ENCODE peak calls at places on chromosomes 2 and 18, in five cellular contexts. One of them, this sample, is unnamed.

GRCh38 chr2:44918095-44918775 is 23.3 kb upstream of the SIX3 start:
- DNase-seq in activated T-cell treated with anti-CD3 and anti-CD28 coated beads for 1 hour: no peak
- DNase-seq in stimulated activated naive CD4-positive, alpha-beta T cell: no peak
- DNase-seq in CD4-positive, alpha-beta T cell: no peak
- DNase-seq in T follicular helper cell: no peak
- DNase-seq in this sample: no peak

GRCh38 chr18:9474103-9474982 is 970 bp upstream of the RALBP1 start:
- DNase-seq in CD4-positive, alpha-beta T cell: no peak
- DNase-seq in stimulated activated naive CD4-positive, alpha-beta T cell: no peak
- DNase-seq in T follicular helper cell: no peak
- DNase-seq in activated T-cell treated with anti-CD3 and anti-CD28 coated beads for 1 hour: no peak
- DNase-seq in this sample: peak

GRCh38 chr18:36176739-36177138 is 10.6 kb upstream of the MOCOS start:
- DNase-seq in T follicular helper cell: no peak
- DNase-seq in activated T-cell treated with anti-CD3 and anti-CD28 coated beads for 1 hour: no peak
- DNase-seq in CD4-positive, alpha-beta T cell: no peak
- DNase-seq in stimulated activated naive CD4-positive, alpha-beta T cell: no peak
- DNase-seq in this sample: no peak

GRCh38 chr2:7154666-7155065 is 237.5 kb downstream of the RNF144A start:
- DNase-seq in stimulated activated naive CD4-positive, alpha-beta T cell: no peak
- DNase-seq in T follicular helper cell: no peak
- DNase-seq in CD4-positive, alpha-beta T cell: no peak
- DNase-seq in activated T-cell treated with anti-CD3 and anti-CD28 coated beads for 1 hour: no peak
- DNase-seq in this sample: no peak

GRCh38 chr2:229843613-229844012 is 78.2 kb downstream of the TRIP12 start:
- DNase-seq in T follicular helper cell: no peak
- DNase-seq in CD4-positive, alpha-beta T cell: no peak
- DNase-seq in stimulated activated naive CD4-positive, alpha-beta T cell: no peak
- DNase-seq in activated T-cell treated with anti-CD3 and anti-CD28 coated beads for 1 hour: no peak
- DNase-seq in this sample: no peak

GRCh38 chr2:54107903-54108615 is 7.4 kb upstream of the ACYP2 start:
- DNase-seq in stimulated activated naive CD4-positive, alpha-beta T cell: no peak
- DNase-seq in CD4-positive, alpha-beta T cell: no peak
- DNase-seq in activated T-cell treated with anti-CD3 and anti-CD28 coated beads for 1 hour: no peak
- DNase-seq in T follicular helper cell: no peak
- DNase-seq in this sample: no peak

GRCh38 chr18:9734189-9734588 is 26.1 kb downstream of the RAB31 start:
- DNase-seq in stimulated activated naive CD4-positive, alpha-beta T cell: no peak
- DNase-seq in CD4-positive, alpha-beta T cell: no peak
- DNase-seq in activated T-cell treated with anti-CD3 and anti-CD28 coated beads for 1 hour: no peak
- DNase-seq in T follicular helper cell: no peak
- DNase-seq in this sample: no peak

GRCh38 chr18:74155276-74155675 is 7.0 kb downstream of the TIMM21 start:
- DNase-seq in stimulated activated naive CD4-positive, alpha-beta T cell: no peak
- DNase-seq in CD4-positive, alpha-beta T cell: no peak
- DNase-seq in activated T-cell treated with anti-CD3 and anti-CD28 coated beads for 1 hour: no peak
- DNase-seq in T follicular helper cell: no peak
- DNase-seq in this sample: no peak

GRCh38 chr2:119704670-119705120 is 25.7 kb downstream of the TMEM177 start:
- DNase-seq in T follicular helper cell: no peak
- DNase-seq in stimulated activated naive CD4-positive, alpha-beta T cell: no peak
- DNase-seq in CD4-positive, alpha-beta T cell: no peak
- DNase-seq in activated T-cell treated with anti-CD3 and anti-CD28 coated beads for 1 hour: no peak
- DNase-seq in this sample: peak

GRCh38 chr2:98161202-98161601 is 74.2 kb downstream of the VWA3B start:
- DNase-seq in activated T-cell treated with anti-CD3 and anti-CD28 coated beads for 1 hour: no peak
- DNase-seq in stimulated activated naive CD4-positive, alpha-beta T cell: no peak
- DNase-seq in CD4-positive, alpha-beta T cell: no peak
- DNase-seq in T follicular helper cell: no peak
- DNase-seq in this sample: no peak

GRCh38 chr2:39542523-39542922 is 105.4 kb upstream of the MAP4K3 start:
- DNase-seq in stimulated activated naive CD4-positive, alpha-beta T cell: no peak
- DNase-seq in T follicular helper cell: no peak
- DNase-seq in CD4-positive, alpha-beta T cell: no peak
- DNase-seq in activated T-cell treated with anti-CD3 and anti-CD28 coated beads for 1 hour: no peak
- DNase-seq in this sample: no peak

GRCh38 chr2:121342751-121343150 is 57.7 kb upstream of the TFCP2L1 start:
- DNase-seq in CD4-positive, alpha-beta T cell: no peak
- DNase-seq in T follicular helper cell: no peak
- DNase-seq in activated T-cell treated with anti-CD3 and anti-CD28 coated beads for 1 hour: no peak
- DNase-seq in stimulated activated naive CD4-positive, alpha-beta T cell: no peak
- DNase-seq in this sample: no peak

GRCh38 chr18:6313427-6313826 is 101.3 kb downstream of the L3MBTL4 start:
- DNase-seq in T follicular helper cell: no peak
- DNase-seq in CD4-positive, alpha-beta T cell: no peak
- DNase-seq in activated T-cell treated with anti-CD3 and anti-CD28 coated beads for 1 hour: no peak
- DNase-seq in stimulated activated naive CD4-positive, alpha-beta T cell: no peak
- DNase-seq in this sample: no peak

GRCh38 chr2:211990335-211990734 is 548.3 kb downstream of the ERBB4 start:
- DNase-seq in T follicular helper cell: no peak
- DNase-seq in CD4-positive, alpha-beta T cell: no peak
- DNase-seq in stimulated activated naive CD4-positive, alpha-beta T cell: no peak
- DNase-seq in activated T-cell treated with anti-CD3 and anti-CD28 coated beads for 1 hour: no peak
- DNase-seq in this sample: no peak

GRCh38 chr2:164831887-164832286 is 9.7 kb downstream of the COBLL1 start:
- DNase-seq in stimulated activated naive CD4-positive, alpha-beta T cell: no peak
- DNase-seq in T follicular helper cell: no peak
- DNase-seq in activated T-cell treated with anti-CD3 and anti-CD28 coated beads for 1 hour: no peak
- DNase-seq in CD4-positive, alpha-beta T cell: no peak
- DNase-seq in this sample: no peak

GRCh38 chr18:59470627-59471121 is 111.6 kb upstream of the LMAN1 start:
- DNase-seq in CD4-positive, alpha-beta T cell: no peak
- DNase-seq in T follicular helper cell: no peak
- DNase-seq in activated T-cell treated with anti-CD3 and anti-CD28 coated beads for 1 hour: no peak
- DNase-seq in stimulated activated naive CD4-positive, alpha-beta T cell: no peak
- DNase-seq in this sample: no peak

GRCh38 chr18:2538844-2539243 is 32.5 kb downstream of the METTL4 start:
- DNase-seq in activated T-cell treated with anti-CD3 and anti-CD28 coated beads for 1 hour: no peak
- DNase-seq in CD4-positive, alpha-beta T cell: no peak
- DNase-seq in stimulated activated naive CD4-positive, alpha-beta T cell: no peak
- DNase-seq in T follicular helper cell: no peak
- DNase-seq in this sample: peak

GRCh38 chr2:132564065-132564464 is 105.9 kb downstream of the LYPD1 start:
- DNase-seq in stimulated activated naive CD4-positive, alpha-beta T cell: no peak
- DNase-seq in T follicular helper cell: no peak
- DNase-seq in CD4-positive, alpha-beta T cell: no peak
- DNase-seq in activated T-cell treated with anti-CD3 and anti-CD28 coated beads for 1 hour: no peak
- DNase-seq in this sample: no peak

GRCh38 chr2:218886461-218886947 is 5.9 kb downstream of the WNT10A start:
- DNase-seq in T follicular helper cell: no peak
- DNase-seq in CD4-positive, alpha-beta T cell: no peak
- DNase-seq in stimulated activated naive CD4-positive, alpha-beta T cell: no peak
- DNase-seq in activated T-cell treated with anti-CD3 and anti-CD28 coated beads for 1 hour: no peak
- DNase-seq in this sample: no peak

GRCh38 chr2:66433945-66434678 is 813 bp upstream of the MEIS1 start:
- DNase-seq in activated T-cell treated with anti-CD3 and anti-CD28 coated beads for 1 hour: no peak
- DNase-seq in CD4-positive, alpha-beta T cell: no peak
- DNase-seq in stimulated activated naive CD4-positive, alpha-beta T cell: no peak
- DNase-seq in T follicular helper cell: no peak
- DNase-seq in this sample: no peak

GRCh38 chr2:158457092-158457825 is 507 bp downstream of the PKP4 start:
- DNase-seq in T follicular helper cell: peak
- DNase-seq in stimulated activated naive CD4-positive, alpha-beta T cell: peak
- DNase-seq in activated T-cell treated with anti-CD3 and anti-CD28 coated beads for 1 hour: peak
- DNase-seq in CD4-positive, alpha-beta T cell: peak
- DNase-seq in this sample: peak

GRCh38 chr2:43052204-43052943 is 174.0 kb downstream of the ZFP36L2 start:
- DNase-seq in T follicular helper cell: no peak
- DNase-seq in stimulated activated naive CD4-positive, alpha-beta T cell: no peak
- DNase-seq in activated T-cell treated with anti-CD3 and anti-CD28 coated beads for 1 hour: no peak
- DNase-seq in CD4-positive, alpha-beta T cell: no peak
- DNase-seq in this sample: no peak

GRCh38 chr2:73091164-73091563 is 19.7 kb upstream of the SFXN5 start:
- DNase-seq in stimulated activated naive CD4-positive, alpha-beta T cell: no peak
- DNase-seq in T follicular helper cell: no peak
- DNase-seq in activated T-cell treated with anti-CD3 and anti-CD28 coated beads for 1 hour: no peak
- DNase-seq in CD4-positive, alpha-beta T cell: no peak
- DNase-seq in this sample: no peak

GRCh38 chr2:3435440-3435839 is 55.9 kb downstream of the TRAPPC12 start:
- DNase-seq in CD4-positive, alpha-beta T cell: no peak
- DNase-seq in activated T-cell treated with anti-CD3 and anti-CD28 coated beads for 1 hour: no peak
- DNase-seq in T follicular helper cell: no peak
- DNase-seq in stimulated activated naive CD4-positive, alpha-beta T cell: no peak
- DNase-seq in this sample: no peak

GRCh38 chr18:75592527-75592926 is 165.0 kb upstream of the SMIM21 start:
- DNase-seq in activated T-cell treated with anti-CD3 and anti-CD28 coated beads for 1 hour: no peak
- DNase-seq in stimulated activated naive CD4-positive, alpha-beta T cell: no peak
- DNase-seq in T follicular helper cell: no peak
- DNase-seq in CD4-positive, alpha-beta T cell: no peak
- DNase-seq in this sample: no peak

GRCh38 chr2:237955640-237956401 is 11.0 kb upstream of the UBE2F start:
- DNase-seq in activated T-cell treated with anti-CD3 and anti-CD28 coated beads for 1 hour: no peak
- DNase-seq in stimulated activated naive CD4-positive, alpha-beta T cell: no peak
- DNase-seq in CD4-positive, alpha-beta T cell: no peak
- DNase-seq in T follicular helper cell: no peak
- DNase-seq in this sample: no peak

GRCh38 chr18:54983041-54983686 is 23.9 kb upstream of the CCDC68 start:
- DNase-seq in activated T-cell treated with anti-CD3 and anti-CD28 coated beads for 1 hour: no peak
- DNase-seq in T follicular helper cell: no peak
- DNase-seq in CD4-positive, alpha-beta T cell: no peak
- DNase-seq in stimulated activated naive CD4-positive, alpha-beta T cell: no peak
- DNase-seq in this sample: peak

GRCh38 chr2:128770143-128771080 is 451.7 kb upstream of the HS6ST1 start:
- DNase-seq in activated T-cell treated with anti-CD3 and anti-CD28 coated beads for 1 hour: no peak
- DNase-seq in stimulated activated naive CD4-positive, alpha-beta T cell: no peak
- DNase-seq in T follicular helper cell: no peak
- DNase-seq in CD4-positive, alpha-beta T cell: no peak
- DNase-seq in this sample: no peak

GRCh38 chr2:214410918-214411554 is at the start of gene VWC2L:
- DNase-seq in T follicular helper cell: no peak
- DNase-seq in CD4-positive, alpha-beta T cell: no peak
- DNase-seq in stimulated activated naive CD4-positive, alpha-beta T cell: no peak
- DNase-seq in activated T-cell treated with anti-CD3 and anti-CD28 coated beads for 1 hour: no peak
- DNase-seq in this sample: peak

GRCh38 chr2:105843797-105844374 is 99.2 kb downstream of the NCK2 start:
- DNase-seq in CD4-positive, alpha-beta T cell: no peak
- DNase-seq in activated T-cell treated with anti-CD3 and anti-CD28 coated beads for 1 hour: no peak
- DNase-seq in stimulated activated naive CD4-positive, alpha-beta T cell: no peak
- DNase-seq in T follicular helper cell: no peak
- DNase-seq in this sample: no peak

GRCh38 chr2:237090906-237091305 is 5.2 kb downstream of the COPS8 start:
- DNase-seq in activated T-cell treated with anti-CD3 and anti-CD28 coated beads for 1 hour: no peak
- DNase-seq in T follicular helper cell: no peak
- DNase-seq in CD4-positive, alpha-beta T cell: no peak
- DNase-seq in stimulated activated naive CD4-positive, alpha-beta T cell: no peak
- DNase-seq in this sample: no peak

GRCh38 chr2:170747921-170748320 is 22.3 kb upstream of the ERICH2 start:
- DNase-seq in stimulated activated naive CD4-positive, alpha-beta T cell: no peak
- DNase-seq in activated T-cell treated with anti-CD3 and anti-CD28 coated beads for 1 hour: no peak
- DNase-seq in T follicular helper cell: no peak
- DNase-seq in CD4-positive, alpha-beta T cell: no peak
- DNase-seq in this sample: no peak